ENCODE peak calls at places on chromosomes 11 and 22, in seven cellular contexts. One of them, this sample, is unnamed.

GRCh38 chr11:62974848-62975522 is 9.8 kb downstream of the SLC22A6 start:
- DNase-seq in HCT116: peak; percentile 36
- DNase-seq in GM12878: no peak
- DNase-seq in H1: peak; percentile 67
- DNase-seq in K562: peak; percentile 54
- DNase-seq in SK-N-SH: peak; percentile 80
- DNase-seq in HepG2: peak; percentile 6
- DNase-seq in this sample: peak; percentile 46

GRCh38 chr11:16154715-16155396 is 201.5 kb downstream of the SOX6 start:
- DNase-seq in K562: no peak
- DNase-seq in SK-N-SH: no peak
- DNase-seq in HCT116: no peak
- DNase-seq in H1: no peak
- DNase-seq in GM12878: no peak
- DNase-seq in HepG2: peak; percentile 93
- DNase-seq in this sample: peak; percentile 5

GRCh38 chr11:92765965-92766371 is 203.5 kb upstream of the MTNR1B start:
- DNase-seq in HepG2: no peak
- DNase-seq in HCT116: no peak
- DNase-seq in SK-N-SH: peak; percentile 21
- DNase-seq in GM12878: no peak
- DNase-seq in H1: peak; percentile 66
- DNase-seq in K562: no peak
- DNase-seq in this sample: peak; percentile 43

GRCh38 chr11:75969626-75970308 is 154.8 kb downstream of the UVRAG start:
- DNase-seq in GM12878: no peak
- DNase-seq in K562: no peak
- DNase-seq in SK-N-SH: no peak
- DNase-seq in H1: no peak
- DNase-seq in HCT116: no peak
- DNase-seq in HepG2: no peak
- DNase-seq in this sample: no peak

GRCh38 chr11:84498016-84498415 is 1129.1 kb downstream of the DLG2 start:
- DNase-seq in H1: no peak
- DNase-seq in GM12878: no peak
- DNase-seq in K562: no peak
- DNase-seq in SK-N-SH: no peak
- DNase-seq in HepG2: no peak
- DNase-seq in HCT116: no peak
- DNase-seq in this sample: no peak

GRCh38 chr11:70079691-70080090 is 1.6 kb downstream of the ANO1 start:
- DNase-seq in SK-N-SH: no peak
- DNase-seq in K562: no peak
- DNase-seq in HCT116: no peak
- DNase-seq in HepG2: no peak
- DNase-seq in H1: no peak
- DNase-seq in GM12878: no peak
- DNase-seq in this sample: no peak

GRCh38 chr11:77346906-77347603 is 45.6 kb upstream of the GDPD4 start:
- DNase-seq in GM12878: no peak
- DNase-seq in HepG2: no peak
- DNase-seq in H1: no peak
- DNase-seq in SK-N-SH: no peak
- DNase-seq in HCT116: no peak
- DNase-seq in K562: no peak
- DNase-seq in this sample: no peak

GRCh38 chr11:31110825-31111224 is 258.7 kb downstream of the DCDC1 start:
- DNase-seq in HepG2: no peak
- DNase-seq in SK-N-SH: no peak
- DNase-seq in K562: no peak
- DNase-seq in HCT116: no peak
- DNase-seq in H1: no peak
- DNase-seq in GM12878: no peak
- DNase-seq in this sample: no peak

GRCh38 chr11:90669094-90669493 is 446.2 kb upstream of the CHORDC1 start:
- DNase-seq in HepG2: no peak
- DNase-seq in HCT116: no peak
- DNase-seq in GM12878: no peak
- DNase-seq in SK-N-SH: no peak
- DNase-seq in K562: no peak
- DNase-seq in H1: no peak
- DNase-seq in this sample: peak; percentile 94

GRCh38 chr11:79449040-79449439 is 8.2 kb upstream of the TENM4 start:
- DNase-seq in SK-N-SH: no peak
- DNase-seq in GM12878: no peak
- DNase-seq in H1: no peak
- DNase-seq in HCT116: no peak
- DNase-seq in K562: no peak
- DNase-seq in HepG2: no peak
- DNase-seq in this sample: no peak

GRCh38 chr11:27253200-27253599 is 109.8 kb downstream of the CCDC34 start:
- DNase-seq in H1: no peak
- DNase-seq in SK-N-SH: no peak
- DNase-seq in GM12878: no peak
- DNase-seq in HCT116: no peak
- DNase-seq in K562: no peak
- DNase-seq in HepG2: no peak
- DNase-seq in this sample: no peak

GRCh38 chr11:134405841-134406240 is 6.2 kb downstream of the B3GAT1 start:
- DNase-seq in SK-N-SH: no peak
- DNase-seq in GM12878: no peak
- DNase-seq in HepG2: no peak
- DNase-seq in HCT116: no peak
- DNase-seq in H1: no peak
- DNase-seq in K562: no peak
- DNase-seq in this sample: no peak

GRCh38 chr22:47166446-47167016 is 404.1 kb downstream of the TBC1D22A start:
- DNase-seq in SK-N-SH: no peak
- DNase-seq in HCT116: no peak
- DNase-seq in HepG2: no peak
- DNase-seq in GM12878: no peak
- DNase-seq in H1: peak; percentile 30
- DNase-seq in K562: no peak
- DNase-seq in this sample: no peak

GRCh38 chr11:62538470-62539237 is 8.0 kb downstream of the AHNAK start:
- DNase-seq in H1: no peak
- DNase-seq in HepG2: no peak
- DNase-seq in SK-N-SH: no peak
- DNase-seq in GM12878: no peak
- DNase-seq in HCT116: no peak
- DNase-seq in K562: no peak
- DNase-seq in this sample: no peak

GRCh38 chr11:7486731-7487130 is 1.4 kb downstream of the OLFML1 start:
- DNase-seq in K562: no peak
- DNase-seq in HCT116: no peak
- DNase-seq in GM12878: no peak
- DNase-seq in SK-N-SH: no peak
- DNase-seq in H1: no peak
- DNase-seq in HepG2: no peak
- DNase-seq in this sample: no peak

GRCh38 chr22:27100789-27101188 is 443.4 kb downstream of the MIAT start:
- DNase-seq in HCT116: no peak
- DNase-seq in H1: peak; percentile 61
- DNase-seq in SK-N-SH: peak; percentile 76
- DNase-seq in K562: no peak
- DNase-seq in HepG2: no peak
- DNase-seq in GM12878: no peak
- DNase-seq in this sample: no peak

GRCh38 chr11:66069715-66070603 is at the start of gene PACS1:
- DNase-seq in HepG2: peak; percentile 25
- DNase-seq in H1: peak; percentile 85
- DNase-seq in SK-N-SH: peak; percentile 94
- DNase-seq in GM12878: no peak
- DNase-seq in HCT116: no peak
- DNase-seq in K562: peak; percentile 89
- DNase-seq in this sample: peak; percentile 87

GRCh38 chr11:19951558-19952083 is 208.7 kb downstream of the DBX1 start:
- DNase-seq in GM12878: peak; percentile 49
- DNase-seq in H1: no peak
- DNase-seq in K562: peak; percentile 60
- DNase-seq in SK-N-SH: peak; percentile 42
- DNase-seq in HepG2: peak; percentile 70
- DNase-seq in HCT116: peak; percentile 32
- DNase-seq in this sample: peak; percentile 85

GRCh38 chr22:39081557-39081956 is 4.5 kb downstream of the APOBEC3G start:
- DNase-seq in H1: no peak
- DNase-seq in SK-N-SH: no peak
- DNase-seq in K562: no peak
- DNase-seq in HepG2: no peak
- DNase-seq in HCT116: no peak
- DNase-seq in GM12878: no peak
- DNase-seq in this sample: no peak

GRCh38 chr11:9852465-9852864 is 188.6 kb downstream of the SWAP70 start:
- DNase-seq in HCT116: no peak
- DNase-seq in GM12878: no peak
- DNase-seq in K562: no peak
- DNase-seq in H1: no peak
- DNase-seq in SK-N-SH: no peak
- DNase-seq in HepG2: no peak
- DNase-seq in this sample: no peak

GRCh38 chr11:44911031-44911814 is 39.5 kb downstream of the TP53I11 start:
- DNase-seq in GM12878: no peak
- DNase-seq in K562: peak; percentile 72
- DNase-seq in HCT116: peak; percentile 59
- DNase-seq in HepG2: peak; percentile 61
- DNase-seq in H1: peak; percentile 95
- DNase-seq in SK-N-SH: peak; percentile 83
- DNase-seq in this sample: peak; percentile 96

GRCh38 chr22:26483439-26484359 is at the start of the genes HPS4 and SRRD:
- DNase-seq in H1: peak; percentile 96
- DNase-seq in GM12878: peak; percentile 56
- DNase-seq in K562: peak; percentile 88
- DNase-seq in HepG2: peak; percentile 77
- DNase-seq in SK-N-SH: peak; percentile 97
- DNase-seq in HCT116: peak; percentile 72
- DNase-seq in this sample: peak; percentile 89

DNA sequence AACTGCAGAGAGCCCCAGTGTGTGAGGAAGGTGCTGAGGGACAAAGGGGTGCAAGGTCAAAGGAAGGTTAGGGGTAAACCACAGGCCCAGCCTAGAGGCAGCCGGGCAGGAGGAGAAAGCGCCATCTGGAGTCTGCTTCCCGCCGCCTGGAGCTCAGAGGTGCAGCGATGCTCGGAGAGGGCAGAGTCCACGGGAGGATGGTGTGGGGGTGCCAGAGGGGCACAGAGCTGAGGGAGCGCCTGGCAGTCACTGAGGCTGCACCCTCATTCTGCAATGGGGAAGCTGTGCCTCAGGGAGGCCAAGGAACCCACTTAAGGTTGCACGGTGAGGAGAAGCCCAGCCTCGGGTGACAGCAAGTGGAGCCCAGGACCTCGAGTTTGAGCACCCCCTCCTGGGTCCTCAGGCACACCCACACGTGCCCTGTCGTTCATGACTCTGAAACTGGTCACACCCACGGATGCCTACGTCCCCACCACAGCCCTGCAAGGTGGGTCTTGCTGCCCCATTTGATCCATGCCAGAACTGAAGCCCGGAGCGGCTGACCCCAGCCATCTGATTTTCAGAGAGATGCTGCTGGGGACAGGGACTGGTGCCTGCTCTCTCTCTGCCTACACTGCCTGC is 1.6 kb downstream of the IL2RB start:
- DNase-seq in HepG2: no peak
- DNase-seq in SK-N-SH: no peak
- DNase-seq in H1: no peak
- DNase-seq in K562: no peak
- DNase-seq in HCT116: no peak
- DNase-seq in GM12878: no peak
- DNase-seq in this sample: no peak
- TF ChIP-seq JUND in HepG2: no peak
- TF ChIP-seq JUND in SK-N-SH: no peak
- TF ChIP-seq JUND in H1: no peak
- TF ChIP-seq JUND in K562: no peak
- TF ChIP-seq JUND in HCT116: no peak
- TF ChIP-seq JUND in GM12878: no peak
- TF ChIP-seq JUND in this sample: no peak

GRCh38 chr11:105389952-105390351 is 219.9 kb upstream of the GRIA4 start:
- DNase-seq in HCT116: no peak
- DNase-seq in H1: peak; percentile 46
- DNase-seq in GM12878: no peak
- DNase-seq in SK-N-SH: no peak
- DNase-seq in K562: no peak
- DNase-seq in HepG2: no peak
- DNase-seq in this sample: no peak
- TF ChIP-seq JUND in HCT116: no peak
- TF ChIP-seq JUND in H1: no peak
- TF ChIP-seq JUND in GM12878: no peak
- TF ChIP-seq JUND in SK-N-SH: no peak
- TF ChIP-seq JUND in K562: no peak
- TF ChIP-seq JUND in HepG2: no peak
- TF ChIP-seq JUND in this sample: no peak

GRCh38 chr11:102727890-102728289 is 3.1 kb upstream of the MMP8 start:
- DNase-seq in H1: no peak
- DNase-seq in HCT116: no peak
- DNase-seq in SK-N-SH: no peak
- DNase-seq in HepG2: no peak
- DNase-seq in K562: no peak
- DNase-seq in GM12878: no peak
- DNase-seq in this sample: no peak

GRCh38 chr11:102734650-102735049 is 9.9 kb upstream of the MMP8 start:
- DNase-seq in SK-N-SH: no peak
- DNase-seq in HepG2: no peak
- DNase-seq in GM12878: no peak
- DNase-seq in HCT116: no peak
- DNase-seq in H1: no peak
- DNase-seq in K562: no peak
- DNase-seq in this sample: no peak

GRCh38 chr11:102730036-102730815 is 5.5 kb upstream of the MMP8 start:
- DNase-seq in HepG2: no peak
- DNase-seq in GM12878: no peak
- DNase-seq in K562: no peak
- DNase-seq in SK-N-SH: no peak
- DNase-seq in H1: no peak
- DNase-seq in HCT116: no peak
- DNase-seq in this sample: peak; percentile 18

GRCh38 chr11:102733232-102733875 is 8.6 kb upstream of the MMP8 start:
- DNase-seq in HepG2: peak; percentile 60
- DNase-seq in K562: peak; percentile 73
- DNase-seq in GM12878: no peak
- DNase-seq in SK-N-SH: peak; percentile 49
- DNase-seq in HCT116: peak; percentile 57
- DNase-seq in H1: peak; percentile 88
- DNase-seq in this sample: peak; percentile 50
- TF ChIP-seq JUND in HepG2: no peak
- TF ChIP-seq JUND in K562: no peak
- TF ChIP-seq JUND in GM12878: no peak
- TF ChIP-seq JUND in SK-N-SH: no peak
- TF ChIP-seq JUND in HCT116: no peak
- TF ChIP-seq JUND in H1: no peak
- TF ChIP-seq JUND in this sample: no peak

DNA sequence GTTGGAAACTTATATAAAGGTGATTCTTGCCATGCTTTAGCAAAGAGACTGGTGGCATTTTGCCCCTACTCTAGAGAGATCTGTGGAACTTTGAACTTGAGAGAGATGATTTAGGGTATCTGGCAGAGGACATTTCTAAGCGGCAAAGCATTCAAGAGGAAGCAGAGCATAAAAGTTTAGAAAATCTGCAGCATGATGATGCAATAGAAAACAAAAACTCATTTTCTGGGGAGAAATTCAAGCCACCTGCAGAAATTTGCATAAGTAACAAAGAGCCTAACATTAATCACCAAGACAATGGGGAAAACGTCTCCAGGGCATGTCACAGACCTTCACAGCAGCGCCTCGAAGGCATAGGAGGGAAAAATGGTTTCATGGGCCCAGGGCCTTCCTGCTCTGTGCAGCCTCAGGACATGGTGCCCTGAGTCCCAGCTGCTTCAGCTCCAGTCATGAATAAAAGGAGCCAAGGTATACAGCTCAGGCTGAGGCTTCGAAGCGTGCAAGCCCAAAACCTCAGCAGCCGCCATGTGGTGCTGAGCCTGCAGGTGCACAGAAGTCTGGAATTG is 83.4 kb downstream of the MRTFA start:
- DNase-seq in GM12878: no peak
- DNase-seq in HCT116: no peak
- DNase-seq in SK-N-SH: no peak
- DNase-seq in H1: no peak
- DNase-seq in HepG2: no peak
- DNase-seq in K562: no peak
- DNase-seq in this sample: no peak
- TF ChIP-seq JUND in GM12878: no peak
- TF ChIP-seq JUND in HCT116: no peak
- TF ChIP-seq JUND in SK-N-SH: no peak
- TF ChIP-seq JUND in H1: no peak
- TF ChIP-seq JUND in HepG2: no peak
- TF ChIP-seq JUND in K562: no peak
- TF ChIP-seq JUND in this sample: no peak

This sample was measured in T47D.